ENCODE peak calls at places on chromosome 1, in seven cellular contexts. One of them, this sample, is unnamed.

GRCh38 chr1:98119793-98120192 is 199.0 kb upstream of the DPYD start:
- DNase-seq in GDM1: no peak
- DNase-seq in CD4-positive, alpha-beta T cell: no peak
- DNase-seq in SK-MEL-5: no peak
- DNase-seq in GM18507: no peak
- DNase-seq in stimulated activated CD4-positive, alpha-beta T cell treated with anti-CD3 and anti-CD28 coated beads, Interleukin-12 subunit alpha, Interleukin-12 subunit beta, amount 100 ng/mL, for 4 hours: no peak
- DNase-seq in NCI-H1417: no peak
- DNase-seq in this sample: no peak

GRCh38 chr1:77430966-77431735 is 149.3 kb downstream of the AK5 start:
- DNase-seq in GDM1: no peak
- DNase-seq in CD4-positive, alpha-beta T cell: no peak
- DNase-seq in SK-MEL-5: peak
- DNase-seq in GM18507: no peak
- DNase-seq in stimulated activated CD4-positive, alpha-beta T cell treated with anti-CD3 and anti-CD28 coated beads, Interleukin-12 subunit alpha, Interleukin-12 subunit beta, amount 100 ng/mL, for 4 hours: no peak
- DNase-seq in NCI-H1417: no peak
- DNase-seq in this sample: peak

GRCh38 chr1:118077331-118078055 is 107.5 kb downstream of the SPAG17 start:
- DNase-seq in GDM1: no peak
- DNase-seq in CD4-positive, alpha-beta T cell: no peak
- DNase-seq in SK-MEL-5: peak
- DNase-seq in GM18507: no peak
- DNase-seq in stimulated activated CD4-positive, alpha-beta T cell treated with anti-CD3 and anti-CD28 coated beads, Interleukin-12 subunit alpha, Interleukin-12 subunit beta, amount 100 ng/mL, for 4 hours: no peak
- DNase-seq in NCI-H1417: peak
- DNase-seq in this sample: no peak

GRCh38 chr1:86915737-86916235 is 1.4 kb downstream of the HS2ST1 start:
- DNase-seq in GDM1: no peak
- DNase-seq in CD4-positive, alpha-beta T cell: no peak
- DNase-seq in SK-MEL-5: no peak
- DNase-seq in GM18507: no peak
- DNase-seq in stimulated activated CD4-positive, alpha-beta T cell treated with anti-CD3 and anti-CD28 coated beads, Interleukin-12 subunit alpha, Interleukin-12 subunit beta, amount 100 ng/mL, for 4 hours: no peak
- DNase-seq in NCI-H1417: no peak
- DNase-seq in this sample: no peak

GRCh38 chr1:218424528-218424927 is 79.4 kb downstream of the TGFB2 start:
- DNase-seq in GDM1: no peak
- DNase-seq in CD4-positive, alpha-beta T cell: no peak
- DNase-seq in SK-MEL-5: no peak
- DNase-seq in GM18507: no peak
- DNase-seq in stimulated activated CD4-positive, alpha-beta T cell treated with anti-CD3 and anti-CD28 coated beads, Interleukin-12 subunit alpha, Interleukin-12 subunit beta, amount 100 ng/mL, for 4 hours: no peak
- DNase-seq in NCI-H1417: no peak
- DNase-seq in this sample: no peak

GRCh38 chr1:244010191-244010590 is 40.9 kb upstream of the ZBTB18 start:
- DNase-seq in GDM1: no peak
- DNase-seq in CD4-positive, alpha-beta T cell: no peak
- DNase-seq in SK-MEL-5: no peak
- DNase-seq in GM18507: no peak
- DNase-seq in stimulated activated CD4-positive, alpha-beta T cell treated with anti-CD3 and anti-CD28 coated beads, Interleukin-12 subunit alpha, Interleukin-12 subunit beta, amount 100 ng/mL, for 4 hours: peak
- DNase-seq in NCI-H1417: no peak
- DNase-seq in this sample: no peak

GRCh38 chr1:111971396-111971795 is 18.1 kb downstream of the KCND3 start:
- DNase-seq in GDM1: no peak
- DNase-seq in CD4-positive, alpha-beta T cell: no peak
- DNase-seq in SK-MEL-5: no peak
- DNase-seq in GM18507: no peak
- DNase-seq in stimulated activated CD4-positive, alpha-beta T cell treated with anti-CD3 and anti-CD28 coated beads, Interleukin-12 subunit alpha, Interleukin-12 subunit beta, amount 100 ng/mL, for 4 hours: no peak
- DNase-seq in NCI-H1417: no peak
- DNase-seq in this sample: no peak

GRCh38 chr1:90761781-90762589 is 44.9 kb upstream of the BARHL2 start:
- DNase-seq in GDM1: no peak
- DNase-seq in CD4-positive, alpha-beta T cell: no peak
- DNase-seq in SK-MEL-5: peak
- DNase-seq in GM18507: no peak
- DNase-seq in stimulated activated CD4-positive, alpha-beta T cell treated with anti-CD3 and anti-CD28 coated beads, Interleukin-12 subunit alpha, Interleukin-12 subunit beta, amount 100 ng/mL, for 4 hours: no peak
- DNase-seq in NCI-H1417: no peak
- DNase-seq in this sample: no peak

GRCh38 chr1:36160388-36160948 is 4.5 kb downstream of the MAP7D1 start:
- DNase-seq in GDM1: no peak
- DNase-seq in CD4-positive, alpha-beta T cell: no peak
- DNase-seq in SK-MEL-5: no peak
- DNase-seq in GM18507: no peak
- DNase-seq in stimulated activated CD4-positive, alpha-beta T cell treated with anti-CD3 and anti-CD28 coated beads, Interleukin-12 subunit alpha, Interleukin-12 subunit beta, amount 100 ng/mL, for 4 hours: no peak
- DNase-seq in NCI-H1417: no peak
- DNase-seq in this sample: no peak

GRCh38 chr1:26537951-26538352 is 8.4 kb downstream of the RPS6KA1 start:
- DNase-seq in GDM1: peak
- DNase-seq in CD4-positive, alpha-beta T cell: no peak
- DNase-seq in SK-MEL-5: peak
- DNase-seq in GM18507: no peak
- DNase-seq in stimulated activated CD4-positive, alpha-beta T cell treated with anti-CD3 and anti-CD28 coated beads, Interleukin-12 subunit alpha, Interleukin-12 subunit beta, amount 100 ng/mL, for 4 hours: no peak
- DNase-seq in NCI-H1417: no peak
- DNase-seq in this sample: peak

GRCh38 chr1:203055983-203056382 is 29.7 kb downstream of the PPFIA4 start:
- DNase-seq in GDM1: no peak
- DNase-seq in CD4-positive, alpha-beta T cell: no peak
- DNase-seq in SK-MEL-5: no peak
- DNase-seq in GM18507: no peak
- DNase-seq in stimulated activated CD4-positive, alpha-beta T cell treated with anti-CD3 and anti-CD28 coated beads, Interleukin-12 subunit alpha, Interleukin-12 subunit beta, amount 100 ng/mL, for 4 hours: no peak
- DNase-seq in NCI-H1417: no peak
- DNase-seq in this sample: no peak

GRCh38 chr1:71001627-71002026 is 46.0 kb downstream of the PTGER3 start:
- DNase-seq in GDM1: no peak
- DNase-seq in CD4-positive, alpha-beta T cell: no peak
- DNase-seq in SK-MEL-5: no peak
- DNase-seq in GM18507: no peak
- DNase-seq in stimulated activated CD4-positive, alpha-beta T cell treated with anti-CD3 and anti-CD28 coated beads, Interleukin-12 subunit alpha, Interleukin-12 subunit beta, amount 100 ng/mL, for 4 hours: no peak
- DNase-seq in NCI-H1417: no peak
- DNase-seq in this sample: no peak

GRCh38 chr1:58754683-58755467 is 29.0 kb downstream of the JUN start:
- DNase-seq in GDM1: peak
- DNase-seq in CD4-positive, alpha-beta T cell: no peak
- DNase-seq in SK-MEL-5: no peak
- DNase-seq in GM18507: no peak
- DNase-seq in stimulated activated CD4-positive, alpha-beta T cell treated with anti-CD3 and anti-CD28 coated beads, Interleukin-12 subunit alpha, Interleukin-12 subunit beta, amount 100 ng/mL, for 4 hours: no peak
- DNase-seq in NCI-H1417: no peak
- DNase-seq in this sample: no peak

GRCh38 chr1:223886516-223886921 is 40.8 kb upstream of the TP53BP2 start:
- DNase-seq in GDM1: no peak
- DNase-seq in CD4-positive, alpha-beta T cell: no peak
- DNase-seq in SK-MEL-5: no peak
- DNase-seq in GM18507: no peak
- DNase-seq in stimulated activated CD4-positive, alpha-beta T cell treated with anti-CD3 and anti-CD28 coated beads, Interleukin-12 subunit alpha, Interleukin-12 subunit beta, amount 100 ng/mL, for 4 hours: no peak
- DNase-seq in NCI-H1417: no peak
- DNase-seq in this sample: no peak

GRCh38 chr1:221462345-221462744 is 279.5 kb downstream of the DUSP10 start:
- DNase-seq in GDM1: no peak
- DNase-seq in CD4-positive, alpha-beta T cell: no peak
- DNase-seq in SK-MEL-5: no peak
- DNase-seq in GM18507: no peak
- DNase-seq in stimulated activated CD4-positive, alpha-beta T cell treated with anti-CD3 and anti-CD28 coated beads, Interleukin-12 subunit alpha, Interleukin-12 subunit beta, amount 100 ng/mL, for 4 hours: no peak
- DNase-seq in NCI-H1417: no peak
- DNase-seq in this sample: no peak

GRCh38 chr1:228650141-228650540 is 85.1 kb upstream of the RHOU start:
- DNase-seq in GDM1: no peak
- DNase-seq in CD4-positive, alpha-beta T cell: no peak
- DNase-seq in SK-MEL-5: no peak
- DNase-seq in GM18507: no peak
- DNase-seq in stimulated activated CD4-positive, alpha-beta T cell treated with anti-CD3 and anti-CD28 coated beads, Interleukin-12 subunit alpha, Interleukin-12 subunit beta, amount 100 ng/mL, for 4 hours: no peak
- DNase-seq in NCI-H1417: no peak
- DNase-seq in this sample: no peak

GRCh38 chr1:30719406-30720270 is 3.7 kb downstream of the MATN1 start:
- DNase-seq in GDM1: no peak
- DNase-seq in CD4-positive, alpha-beta T cell: no peak
- DNase-seq in SK-MEL-5: peak
- DNase-seq in GM18507: no peak
- DNase-seq in stimulated activated CD4-positive, alpha-beta T cell treated with anti-CD3 and anti-CD28 coated beads, Interleukin-12 subunit alpha, Interleukin-12 subunit beta, amount 100 ng/mL, for 4 hours: no peak
- DNase-seq in NCI-H1417: no peak
- DNase-seq in this sample: peak

GRCh38 chr1:200641175-200641489 is 20.6 kb upstream of the KIF14 start:
- DNase-seq in GDM1: no peak
- DNase-seq in CD4-positive, alpha-beta T cell: no peak
- DNase-seq in SK-MEL-5: no peak
- DNase-seq in GM18507: no peak
- DNase-seq in stimulated activated CD4-positive, alpha-beta T cell treated with anti-CD3 and anti-CD28 coated beads, Interleukin-12 subunit alpha, Interleukin-12 subunit beta, amount 100 ng/mL, for 4 hours: no peak
- DNase-seq in NCI-H1417: no peak
- DNase-seq in this sample: no peak

GRCh38 chr1:231776006-231776707 is 149.6 kb downstream of the DISC1 start:
- DNase-seq in GDM1: no peak
- DNase-seq in CD4-positive, alpha-beta T cell: no peak
- DNase-seq in SK-MEL-5: no peak
- DNase-seq in GM18507: no peak
- DNase-seq in stimulated activated CD4-positive, alpha-beta T cell treated with anti-CD3 and anti-CD28 coated beads, Interleukin-12 subunit alpha, Interleukin-12 subunit beta, amount 100 ng/mL, for 4 hours: no peak
- DNase-seq in NCI-H1417: no peak
- DNase-seq in this sample: no peak

GRCh38 chr1:109787845-109788605 is 24.3 kb upstream of the EPS8L3 start:
- DNase-seq in GDM1: no peak
- DNase-seq in CD4-positive, alpha-beta T cell: no peak
- DNase-seq in SK-MEL-5: no peak
- DNase-seq in GM18507: no peak
- DNase-seq in stimulated activated CD4-positive, alpha-beta T cell treated with anti-CD3 and anti-CD28 coated beads, Interleukin-12 subunit alpha, Interleukin-12 subunit beta, amount 100 ng/mL, for 4 hours: no peak
- DNase-seq in NCI-H1417: no peak
- DNase-seq in this sample: no peak

GRCh38 chr1:109231085-109231484 is 17.4 kb downstream of the SARS1 start:
- DNase-seq in GDM1: no peak
- DNase-seq in CD4-positive, alpha-beta T cell: no peak
- DNase-seq in SK-MEL-5: no peak
- DNase-seq in GM18507: no peak
- DNase-seq in stimulated activated CD4-positive, alpha-beta T cell treated with anti-CD3 and anti-CD28 coated beads, Interleukin-12 subunit alpha, Interleukin-12 subunit beta, amount 100 ng/mL, for 4 hours: no peak
- DNase-seq in NCI-H1417: peak
- DNase-seq in this sample: no peak

GRCh38 chr1:233005703-233006102 is 55.3 kb downstream of the NTPCR start:
- DNase-seq in GDM1: no peak
- DNase-seq in CD4-positive, alpha-beta T cell: no peak
- DNase-seq in SK-MEL-5: no peak
- DNase-seq in GM18507: no peak
- DNase-seq in stimulated activated CD4-positive, alpha-beta T cell treated with anti-CD3 and anti-CD28 coated beads, Interleukin-12 subunit alpha, Interleukin-12 subunit beta, amount 100 ng/mL, for 4 hours: no peak
- DNase-seq in NCI-H1417: no peak
- DNase-seq in this sample: no peak

GRCh38 chr1:211731456-211732275 is 56.2 kb upstream of the NEK2 start:
- DNase-seq in GDM1: no peak
- DNase-seq in CD4-positive, alpha-beta T cell: no peak
- DNase-seq in SK-MEL-5: no peak
- DNase-seq in GM18507: no peak
- DNase-seq in stimulated activated CD4-positive, alpha-beta T cell treated with anti-CD3 and anti-CD28 coated beads, Interleukin-12 subunit alpha, Interleukin-12 subunit beta, amount 100 ng/mL, for 4 hours: no peak
- DNase-seq in NCI-H1417: peak
- DNase-seq in this sample: no peak

GRCh38 chr1:5966543-5967205 is 25.6 kb downstream of the NPHP4 start:
- DNase-seq in GDM1: no peak
- DNase-seq in CD4-positive, alpha-beta T cell: no peak
- DNase-seq in SK-MEL-5: no peak
- DNase-seq in GM18507: no peak
- DNase-seq in stimulated activated CD4-positive, alpha-beta T cell treated with anti-CD3 and anti-CD28 coated beads, Interleukin-12 subunit alpha, Interleukin-12 subunit beta, amount 100 ng/mL, for 4 hours: no peak
- DNase-seq in NCI-H1417: no peak
- DNase-seq in this sample: no peak

GRCh38 chr1:162562452-162562828 is 918 bp downstream of the UAP1 start:
- DNase-seq in GDM1: no peak
- DNase-seq in CD4-positive, alpha-beta T cell: no peak
- DNase-seq in SK-MEL-5: no peak
- DNase-seq in GM18507: no peak
- DNase-seq in stimulated activated CD4-positive, alpha-beta T cell treated with anti-CD3 and anti-CD28 coated beads, Interleukin-12 subunit alpha, Interleukin-12 subunit beta, amount 100 ng/mL, for 4 hours: no peak
- DNase-seq in NCI-H1417: no peak
- DNase-seq in this sample: no peak

GRCh38 chr1:181482521-181483083 is 715 bp upstream of the CACNA1E start:
- DNase-seq in GDM1: no peak
- DNase-seq in CD4-positive, alpha-beta T cell: no peak
- DNase-seq in SK-MEL-5: no peak
- DNase-seq in GM18507: no peak
- DNase-seq in stimulated activated CD4-positive, alpha-beta T cell treated with anti-CD3 and anti-CD28 coated beads, Interleukin-12 subunit alpha, Interleukin-12 subunit beta, amount 100 ng/mL, for 4 hours: peak
- DNase-seq in NCI-H1417: peak
- DNase-seq in this sample: peak

GRCh38 chr1:2788506-2789163 is 12.9 kb downstream of the TTC34 start:
- DNase-seq in GDM1: no peak
- DNase-seq in CD4-positive, alpha-beta T cell: no peak
- DNase-seq in SK-MEL-5: no peak
- DNase-seq in GM18507: no peak
- DNase-seq in stimulated activated CD4-positive, alpha-beta T cell treated with anti-CD3 and anti-CD28 coated beads, Interleukin-12 subunit alpha, Interleukin-12 subunit beta, amount 100 ng/mL, for 4 hours: no peak
- DNase-seq in NCI-H1417: no peak
- DNase-seq in this sample: no peak

GRCh38 chr1:152906023-152906565 is 2.3 kb upstream of the IVL start:
- DNase-seq in GDM1: no peak
- DNase-seq in CD4-positive, alpha-beta T cell: no peak
- DNase-seq in SK-MEL-5: no peak
- DNase-seq in GM18507: no peak
- DNase-seq in stimulated activated CD4-positive, alpha-beta T cell treated with anti-CD3 and anti-CD28 coated beads, Interleukin-12 subunit alpha, Interleukin-12 subunit beta, amount 100 ng/mL, for 4 hours: no peak
- DNase-seq in NCI-H1417: no peak
- DNase-seq in this sample: no peak

GRCh38 chr1:237975903-237976302 is 85.2 kb upstream of the ZP4 start:
- DNase-seq in GDM1: no peak
- DNase-seq in CD4-positive, alpha-beta T cell: no peak
- DNase-seq in SK-MEL-5: no peak
- DNase-seq in GM18507: no peak
- DNase-seq in stimulated activated CD4-positive, alpha-beta T cell treated with anti-CD3 and anti-CD28 coated beads, Interleukin-12 subunit alpha, Interleukin-12 subunit beta, amount 100 ng/mL, for 4 hours: no peak
- DNase-seq in NCI-H1417: no peak
- DNase-seq in this sample: no peak

GRCh38 chr1:2825487-2826189 is 24.1 kb upstream of the TTC34 start:
- DNase-seq in GDM1: no peak
- DNase-seq in CD4-positive, alpha-beta T cell: no peak
- DNase-seq in SK-MEL-5: no peak
- DNase-seq in GM18507: no peak
- DNase-seq in stimulated activated CD4-positive, alpha-beta T cell treated with anti-CD3 and anti-CD28 coated beads, Interleukin-12 subunit alpha, Interleukin-12 subunit beta, amount 100 ng/mL, for 4 hours: no peak
- DNase-seq in NCI-H1417: no peak
- DNase-seq in this sample: no peak

GRCh38 chr1:916173-917075 is 7.3 kb upstream of the SAMD11 start:
- DNase-seq in GDM1: no peak
- DNase-seq in CD4-positive, alpha-beta T cell: no peak
- DNase-seq in SK-MEL-5: no peak
- DNase-seq in GM18507: no peak
- DNase-seq in stimulated activated CD4-positive, alpha-beta T cell treated with anti-CD3 and anti-CD28 coated beads, Interleukin-12 subunit alpha, Interleukin-12 subunit beta, amount 100 ng/mL, for 4 hours: no peak
- DNase-seq in NCI-H1417: no peak
- DNase-seq in this sample: no peak

GRCh38 chr1:15546641-15547040 is 20.0 kb downstream of the DNAJC16 start:
- DNase-seq in GDM1: no peak
- DNase-seq in CD4-positive, alpha-beta T cell: no peak
- DNase-seq in SK-MEL-5: no peak
- DNase-seq in GM18507: no peak
- DNase-seq in stimulated activated CD4-positive, alpha-beta T cell treated with anti-CD3 and anti-CD28 coated beads, Interleukin-12 subunit alpha, Interleukin-12 subunit beta, amount 100 ng/mL, for 4 hours: no peak
- DNase-seq in NCI-H1417: no peak
- DNase-seq in this sample: no peak

GRCh38 chr1:179506199-179506598 is 69.5 kb downstream of the NPHS2 start:
- DNase-seq in GDM1: no peak
- DNase-seq in CD4-positive, alpha-beta T cell: no peak
- DNase-seq in SK-MEL-5: no peak
- DNase-seq in GM18507: no peak
- DNase-seq in stimulated activated CD4-positive, alpha-beta T cell treated with anti-CD3 and anti-CD28 coated beads, Interleukin-12 subunit alpha, Interleukin-12 subunit beta, amount 100 ng/mL, for 4 hours: no peak
- DNase-seq in NCI-H1417: no peak
- DNase-seq in this sample: no peak